ENCODE peak calls at places on chromosomes 12 and 14, in eight cellular contexts. One of them, this sample, is unnamed.

GRCh38 chr12:56720696-56721615 is 4.1 kb downstream of the NACA start:
- DNase-seq in SW480: no peak
- DNase-seq in astrocyte of the spinal cord: no peak
- DNase-seq in amniotic stem cell: no peak
- DNase-seq in GM12891: no peak
- DNase-seq in GM12865: no peak
- DNase-seq in cardiac fibroblast: no peak
- DNase-seq in activated CD4-positive, CD25-positive, alpha-beta regulatory T cell treated with anti-CD3 and anti-CD28 coated beads, Interleukin-2, amount 50 U/mL, for 16 hours: no peak
- DNase-seq in this sample: no peak

GRCh38 chr12:108548954-108549521 is 11.9 kb downstream of the SART3 start:
- DNase-seq in SW480: no peak
- DNase-seq in GM12891: no peak
- DNase-seq in cardiac fibroblast: no peak
- DNase-seq in activated CD4-positive, CD25-positive, alpha-beta regulatory T cell treated with anti-CD3 and anti-CD28 coated beads, Interleukin-2, amount 50 U/mL, for 16 hours: no peak
- DNase-seq in astrocyte of the spinal cord: no peak
- DNase-seq in GM12865: peak; percentile 69
- DNase-seq in amniotic stem cell: no peak
- DNase-seq in this sample: no peak

GRCh38 chr14:90060965-90061848 is 587 bp upstream of the KCNK13 start:
- DNase-seq in activated CD4-positive, CD25-positive, alpha-beta regulatory T cell treated with anti-CD3 and anti-CD28 coated beads, Interleukin-2, amount 50 U/mL, for 16 hours: no peak
- DNase-seq in cardiac fibroblast: no peak
- DNase-seq in SW480: peak; percentile 17
- DNase-seq in amniotic stem cell: no peak
- DNase-seq in GM12891: no peak
- DNase-seq in GM12865: peak; percentile 19
- DNase-seq in astrocyte of the spinal cord: no peak
- DNase-seq in this sample: peak; percentile 5

GRCh38 chr12:100154472-100155247 is 12.0 kb upstream of the BLTP3B start:
- DNase-seq in cardiac fibroblast: peak; percentile 77
- DNase-seq in SW480: peak; percentile 62
- DNase-seq in astrocyte of the spinal cord: peak; percentile 54
- DNase-seq in GM12891: peak; percentile 59
- DNase-seq in GM12865: peak; percentile 79
- DNase-seq in amniotic stem cell: peak; percentile 22
- DNase-seq in activated CD4-positive, CD25-positive, alpha-beta regulatory T cell treated with anti-CD3 and anti-CD28 coated beads, Interleukin-2, amount 50 U/mL, for 16 hours: peak; percentile 53
- DNase-seq in this sample: peak; percentile 80

GRCh38 chr12:34286934-34287333 is 264.6 kb downstream of the ALG10 start:
- DNase-seq in GM12865: no peak
- DNase-seq in activated CD4-positive, CD25-positive, alpha-beta regulatory T cell treated with anti-CD3 and anti-CD28 coated beads, Interleukin-2, amount 50 U/mL, for 16 hours: no peak
- DNase-seq in SW480: no peak
- DNase-seq in cardiac fibroblast: no peak
- DNase-seq in amniotic stem cell: no peak
- DNase-seq in GM12891: no peak
- DNase-seq in astrocyte of the spinal cord: no peak
- DNase-seq in this sample: no peak

GRCh38 chr12:65828711-65829339 is 4.5 kb downstream of the HMGA2 start:
- DNase-seq in GM12891: no peak
- DNase-seq in amniotic stem cell: no peak
- DNase-seq in activated CD4-positive, CD25-positive, alpha-beta regulatory T cell treated with anti-CD3 and anti-CD28 coated beads, Interleukin-2, amount 50 U/mL, for 16 hours: no peak
- DNase-seq in GM12865: no peak
- DNase-seq in SW480: no peak
- DNase-seq in cardiac fibroblast: peak; percentile 37
- DNase-seq in astrocyte of the spinal cord: no peak
- DNase-seq in this sample: no peak

GRCh38 chr12:108594-108993 is 42.0 kb downstream of the IQSEC3 start:
- DNase-seq in GM12891: no peak
- DNase-seq in amniotic stem cell: no peak
- DNase-seq in cardiac fibroblast: no peak
- DNase-seq in SW480: no peak
- DNase-seq in GM12865: no peak
- DNase-seq in astrocyte of the spinal cord: no peak
- DNase-seq in activated CD4-positive, CD25-positive, alpha-beta regulatory T cell treated with anti-CD3 and anti-CD28 coated beads, Interleukin-2, amount 50 U/mL, for 16 hours: no peak
- DNase-seq in this sample: no peak

GRCh38 chr14:97138801-97139200 is 341.6 kb downstream of the VRK1 start:
- DNase-seq in GM12865: no peak
- DNase-seq in activated CD4-positive, CD25-positive, alpha-beta regulatory T cell treated with anti-CD3 and anti-CD28 coated beads, Interleukin-2, amount 50 U/mL, for 16 hours: no peak
- DNase-seq in SW480: peak; percentile 11
- DNase-seq in cardiac fibroblast: no peak
- DNase-seq in amniotic stem cell: no peak
- DNase-seq in astrocyte of the spinal cord: no peak
- DNase-seq in GM12891: no peak
- DNase-seq in this sample: no peak

GRCh38 chr14:63362305-63362914 is 43.7 kb upstream of the GPHB5 start:
- DNase-seq in amniotic stem cell: no peak
- DNase-seq in SW480: no peak
- DNase-seq in activated CD4-positive, CD25-positive, alpha-beta regulatory T cell treated with anti-CD3 and anti-CD28 coated beads, Interleukin-2, amount 50 U/mL, for 16 hours: no peak
- DNase-seq in cardiac fibroblast: no peak
- DNase-seq in GM12865: no peak
- DNase-seq in GM12891: no peak
- DNase-seq in astrocyte of the spinal cord: no peak
- DNase-seq in this sample: no peak

GRCh38 chr12:130051900-130052299 is 110.4 kb upstream of the FZD10 start:
- DNase-seq in GM12891: no peak
- DNase-seq in GM12865: no peak
- DNase-seq in amniotic stem cell: no peak
- DNase-seq in SW480: peak; percentile 83
- DNase-seq in astrocyte of the spinal cord: no peak
- DNase-seq in activated CD4-positive, CD25-positive, alpha-beta regulatory T cell treated with anti-CD3 and anti-CD28 coated beads, Interleukin-2, amount 50 U/mL, for 16 hours: no peak
- DNase-seq in cardiac fibroblast: no peak
- DNase-seq in this sample: no peak

GRCh38 chr12:88141425-88141773 is 489 bp downstream of the CEP290 start:
- DNase-seq in GM12891: no peak
- DNase-seq in SW480: no peak
- DNase-seq in amniotic stem cell: no peak
- DNase-seq in GM12865: no peak
- DNase-seq in activated CD4-positive, CD25-positive, alpha-beta regulatory T cell treated with anti-CD3 and anti-CD28 coated beads, Interleukin-2, amount 50 U/mL, for 16 hours: no peak
- DNase-seq in astrocyte of the spinal cord: no peak
- DNase-seq in cardiac fibroblast: no peak
- DNase-seq in this sample: no peak

GRCh38 chr12:92912052-92912451 is 17.0 kb downstream of the EEA1 start:
- DNase-seq in activated CD4-positive, CD25-positive, alpha-beta regulatory T cell treated with anti-CD3 and anti-CD28 coated beads, Interleukin-2, amount 50 U/mL, for 16 hours: no peak
- DNase-seq in astrocyte of the spinal cord: peak; percentile 75
- DNase-seq in GM12865: no peak
- DNase-seq in GM12891: no peak
- DNase-seq in amniotic stem cell: no peak
- DNase-seq in cardiac fibroblast: peak; percentile 73
- DNase-seq in SW480: no peak
- DNase-seq in this sample: no peak

GRCh38 chr12:57459750-57460400 is at the start of gene GLI1:
- DNase-seq in cardiac fibroblast: no peak
- DNase-seq in SW480: no peak
- DNase-seq in astrocyte of the spinal cord: no peak
- DNase-seq in activated CD4-positive, CD25-positive, alpha-beta regulatory T cell treated with anti-CD3 and anti-CD28 coated beads, Interleukin-2, amount 50 U/mL, for 16 hours: no peak
- DNase-seq in GM12891: no peak
- DNase-seq in amniotic stem cell: no peak
- DNase-seq in GM12865: no peak
- DNase-seq in this sample: no peak

This sample was measured in neural crest cell.